ENCODE peak calls at places on chromosomes 12 and 14, in nine cellular contexts. A, V, N, G, M, J, T, W and Q are unnamed samples.

GRCh38 chr12:19761465-19761864 is 322.2 kb downstream of the AEBP2 start:
- DNase-seq in A (no peak), V (no peak), N (no peak), G (no peak), M (no peak), J (no peak), T (no peak), W (no peak), Q (no peak)

GRCh38 chr14:38208825-38209562 is 1.3 kb downstream of the SSTR1 start:
- DNase-seq in A (no peak), V (no peak), N (no peak), G (no peak), M (peak), J (no peak), T (no peak), W (no peak), Q (no peak)

GRCh38 chr12:52637299-52637698 is 14.7 kb downstream of the KRT2 start:
- DNase-seq in A (no peak), V (no peak), N (no peak), G (no peak), M (no peak), J (no peak), T (no peak), W (no peak), Q (no peak)

GRCh38 chr14:101705733-101706508 is 55.6 kb upstream of the PPP2R5C start:
- DNase-seq in A (peak), V (no peak), N (peak), G (peak), M (peak), J (no peak), T (peak), W (peak), Q (no peak)

GRCh38 chr12:68924546-68924945 is 8.4 kb downstream of the CPM start:
- DNase-seq in A (no peak), V (no peak), N (no peak), G (no peak), M (no peak), J (no peak), T (no peak), W (no peak), Q (no peak)

GRCh38 chr14:65686761-65687160 is 274.2 kb downstream of the FUT8 start:
- DNase-seq in A (no peak), V (no peak), N (no peak), G (no peak), M (no peak), J (no peak), T (no peak), W (no peak), Q (no peak)

GRCh38 chr14:23025181-23025788 is 9.4 kb downstream of the PSMB5 start:
- DNase-seq in A (peak), V (no peak), N (no peak), G (no peak), M (no peak), J (no peak), T (peak), W (no peak), Q (no peak)

GRCh38 chr12:124673881-124674617 is 106.6 kb upstream of the NCOR2 start:
- DNase-seq in A (no peak), V (no peak), N (no peak), G (no peak), M (no peak), J (peak), T (no peak), W (no peak), Q (no peak)

GRCh38 chr12:64323476-64324225 is 66.9 kb downstream of the C12orf56 start:
- DNase-seq in A (peak), V (no peak), N (no peak), G (no peak), M (no peak), J (no peak), T (no peak), W (no peak), Q (no peak)

GRCh38 chr12:29681996-29682534 is 101.7 kb downstream of the TMTC1 start:
- DNase-seq in A (no peak), V (no peak), N (no peak), G (no peak), M (no peak), J (no peak), T (no peak), W (no peak), Q (no peak)

GRCh38 chr14:52741865-52742264 is 11.9 kb downstream of the STYX start:
- DNase-seq in A (no peak), V (peak), N (no peak), G (peak), M (peak), J (no peak), T (no peak), W (no peak), Q (no peak)

GRCh38 chr12:99026332-99027116 is 381.4 kb downstream of the APAF1 start:
- DNase-seq in A (no peak), V (peak), N (no peak), G (no peak), M (no peak), J (no peak), T (no peak), W (no peak), Q (no peak)

GRCh38 chr14:90733139-90733808 is 83.0 kb downstream of the TTC7B start:
- DNase-seq in A (no peak), V (no peak), N (no peak), G (no peak), M (no peak), J (peak), T (no peak), W (no peak), Q (peak)

GRCh38 chr12:6465467-6466183 is 4.9 kb downstream of the VAMP1 start:
- DNase-seq in A (peak), V (peak), N (no peak), G (peak), M (no peak), J (no peak), T (peak), W (no peak), Q (peak)

GRCh38 chr12:49244161-49244560 is 20.7 kb upstream of the TUBA1C start:
- DNase-seq in A (no peak), V (no peak), N (no peak), G (no peak), M (no peak), J (no peak), T (no peak), W (no peak), Q (no peak)

GRCh38 chr12:100793182-100793581 is 1.4 kb upstream of the ANO4 start:
- DNase-seq in A (peak), V (no peak), N (no peak), G (no peak), M (no peak), J (no peak), T (no peak), W (no peak), Q (no peak)

GRCh38 chr12:10339441-10339840 is 31.8 kb downstream of the KLRD1 start:
- DNase-seq in A (peak), V (no peak), N (no peak), G (no peak), M (no peak), J (no peak), T (no peak), W (no peak), Q (no peak)

GRCh38 chr12:39319180-39319579 is 123.7 kb downstream of the KIF21A start:
- DNase-seq in A (no peak), V (no peak), N (no peak), G (no peak), M (no peak), J (no peak), T (no peak), W (no peak), Q (no peak)

GRCh38 chr12:58564721-58565120 is 355.6 kb downstream of the LRIG3 start:
- DNase-seq in A (no peak), V (no peak), N (no peak), G (no peak), M (no peak), J (no peak), T (no peak), W (no peak), Q (no peak)

GRCh38 chr12:13200841-13201240 is 4.3 kb downstream of the EMP1 start:
- DNase-seq in A (no peak), V (no peak), N (no peak), G (no peak), M (no peak), J (no peak), T (no peak), W (no peak), Q (no peak)

GRCh38 chr12:3432176-3432742 is 58.7 kb upstream of the PRMT8 start:
- DNase-seq in A (peak), V (peak), N (no peak), G (peak), M (no peak), J (no peak), T (no peak), W (no peak), Q (no peak)

GRCh38 chr12:63419119-63419518 is 249.2 kb downstream of the DPY19L2 start:
- DNase-seq in A (peak), V (no peak), N (no peak), G (no peak), M (no peak), J (no peak), T (no peak), W (no peak), Q (no peak)

GRCh38 chr12:20822415-20822814 is 11.9 kb downstream of the SLCO1B3 start:
- DNase-seq in A (no peak), V (no peak), N (no peak), G (no peak), M (no peak), J (no peak), T (no peak), W (no peak), Q (no peak)

GRCh38 chr14:63614964-63615363 is 26.7 kb downstream of the WDR89 start:
- DNase-seq in A (no peak), V (no peak), N (no peak), G (no peak), M (no peak), J (no peak), T (no peak), W (no peak), Q (no peak)

GRCh38 chr14:104937161-104937560 is 12.5 kb downstream of the PLD4 start:
- DNase-seq in A (no peak), V (no peak), N (no peak), G (no peak), M (no peak), J (no peak), T (no peak), W (peak), Q (no peak)

GRCh38 chr12:123660328-123660727 is 10.6 kb upstream of the TCTN2 start:
- DNase-seq in A (no peak), V (no peak), N (no peak), G (no peak), M (no peak), J (no peak), T (no peak), W (no peak), Q (no peak)

GRCh38 chr12:71771069-71771468 is 16.4 kb downstream of the RAB21 start:
- DNase-seq in A (no peak), V (no peak), N (no peak), G (no peak), M (no peak), J (no peak), T (no peak), W (no peak), Q (peak)

GRCh38 chr12:21940972-21941521 is at the start of gene ABCC9:
- DNase-seq in A (peak), V (no peak), N (no peak), G (peak), M (peak), J (peak), T (peak), W (no peak), Q (peak)